ENCODE peak calls at places on chromosomes 7 and 10, in seven cellular contexts. A is SK-N-SH; E is body of pancreas; P is uterus; T is mammary epithelial cell; K is CD8-positive, alpha-beta T cell; X is PC-9. M is an unnamed sample. For H3K9me3, the result is how much of the 10 kb centered on the place peaks cover.

GRCh38 chr10:119049361-119049760 is 19.8 kb downstream of the NANOS1 start:
- DNase-seq in P (no peak), E (no peak), X (no peak), A (no peak), T (no peak), K (no peak), M (no peak)

GRCh38 chr10:86827639-86828038 is 71.2 kb downstream of the BMPR1A start:
- DNase-seq in E (no peak), A (no peak), T (no peak), P (no peak), X (peak), K (no peak), M (no peak)

GRCh38 chr10:123858039-123858740 is 33.4 kb downstream of the CPXM2 start:
- DNase-seq in E (no peak), P (no peak), K (no peak), T (peak), X (no peak), A (peak), M (peak)

GRCh38 chr7:50632561-50633413 is 67.6 kb upstream of the DDC start:
- DNase-seq in A (peak), E (peak), P (no peak), K (peak), X (peak), T (peak), M (peak)

GRCh38 chr10:13634207-13634606 is 47.4 kb downstream of the PRPF18 start:
- DNase-seq in A (no peak), T (no peak), K (no peak), E (no peak), X (no peak), P (no peak), M (no peak)

GRCh38 chr10:21317902-21318301 is 207.6 kb downstream of the SKIDA1 start:
- DNase-seq in X (no peak), K (no peak), E (no peak), A (no peak), P (no peak), T (peak), M (no peak)

GRCh38 chr10:8279598-8279997 is 225.1 kb downstream of the GATA3 start:
- DNase-seq in K (no peak), A (peak), T (peak), P (no peak), E (no peak), X (peak), M (no peak)

GRCh38 chr7:75968561-75969001 is 25.8 kb downstream of the TMEM120A start:
- DNase-seq in K (no peak), A (no peak), E (no peak), P (peak), X (no peak), T (no peak), M (no peak)

GRCh38 chr7:94697671-94697994 is 41.7 kb upstream of the SGCE start:
- DNase-seq in T (no peak), K (no peak), X (no peak), P (no peak), E (no peak), A (no peak), M (no peak)

GRCh38 chr7:52017802-52018679 is 701.4 kb upstream of the COBL start:
- DNase-seq in E (peak), K (no peak), P (no peak), X (peak), T (no peak), A (peak), M (peak)

GRCh38 chr10:14635049-14635710 is 139.5 kb downstream of the FAM107B start:
- DNase-seq in K (no peak), E (no peak), A (no peak), P (no peak), X (no peak), T (no peak), M (no peak)

GRCh38 chr10:122181901-122182799 is 88.9 kb upstream of the BTBD16 start:
- DNase-seq in A (no peak), T (peak), P (no peak), X (no peak), E (no peak), K (no peak), M (no peak)

GRCh38 chr10:76984559-76985443 is 652.8 kb downstream of the KCNMA1 start:
- DNase-seq in E (peak), P (peak), X (peak), K (peak), A (peak), T (peak), M (peak)

GRCh38 chr7:42237891-42238531 is 1.0 kb upstream of the GLI3 start:
- DNase-seq in X (no peak), A (no peak), K (no peak), E (peak), T (no peak), P (peak), M (no peak)

GRCh38 chr7:82441916-82442478 is 1.6 kb downstream of the CACNA2D1 start:
- DNase-seq in A (peak), K (no peak), T (peak), E (no peak), P (no peak), X (no peak), M (no peak)

GRCh38 chr7:109318146-109318545 is 748.5 kb downstream of the DNAJB9 start:
- DNase-seq in P (no peak), X (no peak), K (no peak), A (no peak), T (no peak), E (no peak), M (no peak)

GRCh38 chr10:28375399-28376354 is 72.8 kb upstream of the MPP7 start:
- DNase-seq in E (no peak), K (no peak), T (peak), P (no peak), A (no peak), X (no peak), M (no peak)

GRCh38 chr7:24652551-24652950 is 79.3 kb downstream of the PALS2 start:
- DNase-seq in K (no peak), E (no peak), X (no peak), A (no peak), T (peak), P (no peak), M (no peak)

GRCh38 chr10:71482620-71483019 is 85.9 kb downstream of the CDH23 start:
- DNase-seq in T (no peak), P (no peak), K (no peak), X (no peak), A (no peak), E (no peak), M (no peak)

GRCh38 chr7:103065666-103066065 is 8.9 kb downstream of the FBXL13 start:
- DNase-seq in K (peak), T (peak), A (peak), X (peak), P (no peak), E (peak), M (peak)

GRCh38 chr7:157683251-157684156 is 346.7 kb downstream of the DNAJB6 start:
- DNase-seq in P (no peak), T (no peak), K (no peak), X (no peak), E (no peak), A (peak), M (no peak)

GRCh38 chr7:156094350-156095146 is 282.3 kb upstream of the SHH start:
- DNase-seq in A (no peak), T (no peak), E (no peak), X (no peak), P (no peak), K (no peak), M (no peak)

GRCh38 chr7:134086998-134087735 is 40.0 kb upstream of the LRGUK start:
- DNase-seq in A (no peak), K (no peak), X (no peak), T (no peak), E (no peak), P (no peak), M (no peak)

GRCh38 chr7:1794888-1795542 is 124.9 kb downstream of the ELFN1 start:
- DNase-seq in T (no peak), X (no peak), K (no peak), P (no peak), E (no peak), A (no peak), M (no peak)

GRCh38 chr10:60821661-60822060 is 43.4 kb downstream of the CDK1 start:
- DNase-seq in X (no peak), K (no peak), E (no peak), P (no peak), A (no peak), T (no peak), M (no peak)

GRCh38 chr7:55250313-55250712 is 114.8 kb upstream of the LANCL2 start:
- DNase-seq in T (no peak), A (peak), X (no peak), E (peak), P (no peak), K (no peak), M (peak)
- TF ChIP-seq CTCF in T (peak), A (peak), X (peak), E (peak), P (peak), K (no peak), M (peak)

DNA sequence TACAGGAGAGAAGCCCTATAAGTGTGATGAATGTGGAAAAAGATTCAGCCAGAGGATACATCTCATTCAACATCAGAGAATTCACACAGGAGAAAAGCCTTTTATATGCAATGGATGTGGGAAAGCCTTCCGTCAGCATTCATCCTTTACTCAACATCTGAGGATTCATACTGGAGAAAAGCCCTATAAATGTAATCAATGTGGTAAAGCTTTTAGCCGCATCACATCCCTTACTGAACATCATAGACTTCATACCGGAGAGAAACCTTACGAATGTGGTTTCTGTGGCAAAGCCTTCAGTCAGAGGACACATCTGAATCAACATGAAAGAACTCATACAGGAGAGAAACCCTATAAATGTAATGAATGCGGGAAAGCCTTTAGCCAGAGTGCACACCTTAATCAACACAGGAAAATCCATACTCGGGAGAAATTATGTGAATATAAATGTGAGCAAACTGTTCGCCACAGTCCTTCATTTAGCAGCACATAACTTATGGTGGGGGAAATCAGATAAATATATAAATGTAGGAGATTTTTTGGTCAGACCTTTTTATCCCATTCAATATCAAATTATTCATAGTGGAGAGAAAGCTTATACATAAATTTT is 12.1 kb upstream of the MRPS17 start:
- DNase-seq in K (no peak), E (no peak), A (no peak), X (no peak), T (no peak), P (no peak), M (no peak)
- H3K9me3 ChIP-seq in K (under half), E (under half), A (under half), X (half or more), T (under half), P (under half), M (under half)

GRCh38 chr10:57791546-57791945 is 476.1 kb downstream of the IPMK start:
- DNase-seq in P (no peak), A (no peak), E (no peak), X (no peak), T (peak), K (no peak), M (no peak)
- TF ChIP-seq CTCF in P (no peak), A (no peak), E (no peak), X (no peak), T (no peak), K (no peak), M (no peak)

GRCh38 chr7:259191-259505 is 30.8 kb upstream of the FOXL3 start:
- DNase-seq in A (no peak), E (no peak), T (no peak), X (no peak), K (no peak), P (no peak), M (no peak)

GRCh38 chr7:258476-259190 is 31.3 kb upstream of the FOXL3 start:
- DNase-seq in T (no peak), A (no peak), X (no peak), P (no peak), E (no peak), K (no peak), M (no peak)

GRCh38 chr7:260441-261281 is 29.3 kb upstream of the FOXL3 start:
- DNase-seq in X (no peak), A (no peak), T (no peak), E (no peak), K (no peak), P (no peak), M (no peak)

GRCh38 chr7:261341-262250 is 28.4 kb upstream of the FOXL3 start:
- DNase-seq in E (no peak), X (no peak), K (no peak), P (no peak), A (no peak), T (no peak), M (no peak)

GRCh38 chr7:259751-260405 is 30.1 kb upstream of the FOXL3 start:
- DNase-seq in P (no peak), E (no peak), K (no peak), A (no peak), X (no peak), T (no peak), M (no peak)
- H3K9me3 ChIP-seq in P (under half), E (under half), K (under half), A (under half), X (under half), T (under half), M (under half)

GRCh38 chr7:117403737-117404136 is 23.6 kb downstream of the ASZ1 start:
- DNase-seq in E (no peak), X (no peak), T (no peak), P (no peak), K (no peak), A (no peak), M (no peak)

GRCh38 chr7:117402109-117402508 is 25.2 kb downstream of the ASZ1 start:
- DNase-seq in K (no peak), X (no peak), P (no peak), A (no peak), E (no peak), T (peak), M (no peak)

GRCh38 chr7:117395743-117396142 is 31.6 kb downstream of the ASZ1 start:
- DNase-seq in E (no peak), T (no peak), K (no peak), A (no peak), P (no peak), X (no peak), M (no peak)

GRCh38 chr7:117401293-117402002 is 25.8 kb downstream of the ASZ1 start:
- DNase-seq in X (no peak), T (peak), A (no peak), K (no peak), E (no peak), P (no peak), M (no peak)

GRCh38 chr7:117399820-117400422 is 27.4 kb downstream of the ASZ1 start:
- DNase-seq in K (no peak), X (no peak), T (no peak), E (no peak), P (no peak), A (no peak), M (no peak)
- TF ChIP-seq CTCF in K (no peak), X (peak), T (peak), E (peak), P (no peak), A (peak), M (peak)

DNA sequence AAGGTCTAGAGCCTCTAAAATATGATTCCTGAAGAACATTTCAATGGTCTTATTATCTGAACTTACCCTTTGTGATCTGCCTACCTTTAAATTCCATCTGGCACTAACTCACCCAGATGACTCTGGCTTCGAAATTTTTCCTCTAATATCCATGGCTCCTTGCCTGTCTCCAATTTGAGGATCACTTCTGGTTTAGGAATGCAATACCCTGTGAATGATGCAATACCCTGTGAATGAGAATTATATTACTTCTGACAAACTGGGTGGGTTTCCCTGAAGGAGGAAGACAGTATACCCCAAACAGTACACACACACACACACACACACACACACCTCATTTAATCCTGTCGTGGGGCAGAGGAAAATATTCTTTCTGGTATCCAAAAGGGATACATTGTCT is 115.3 kb downstream of the ZNF33B start:
- DNase-seq in T (no peak), K (no peak), X (no peak), P (no peak), A (no peak), E (no peak), M (no peak)
- H3K9me3 ChIP-seq in T (under half), K (half or more), X (half or more), P (half or more), A (under half), E (half or more), M (under half)

GRCh38 chr7:79979437-79979836 is 155.2 kb upstream of the GNAI1 start:
- DNase-seq in P (no peak), E (no peak), K (no peak), T (no peak), A (no peak), X (no peak), M (no peak)
- TF ChIP-seq CTCF in P (no peak), E (no peak), K (no peak), T (no peak), A (no peak), X (no peak), M (no peak)

DNA sequence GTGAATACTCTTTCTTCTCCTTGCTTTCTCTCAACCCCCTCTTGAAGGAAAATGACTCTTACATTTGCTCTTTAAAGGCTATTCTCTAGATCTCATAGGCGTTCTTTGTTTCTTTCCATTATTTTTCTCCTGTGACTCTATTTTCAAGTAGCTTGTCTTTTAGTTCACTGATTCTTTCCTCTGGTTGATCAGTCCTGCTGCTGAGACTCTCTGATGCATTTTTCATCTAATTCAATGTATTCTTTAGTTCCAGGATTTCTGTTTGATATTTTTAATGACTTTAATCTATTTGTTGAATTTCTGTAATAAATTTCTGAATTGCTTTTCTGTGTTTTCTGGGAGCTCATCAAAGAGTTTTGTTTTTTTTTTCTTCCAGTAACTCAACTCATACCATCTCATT is 397.7 kb downstream of the CNTNAP2 start:
- DNase-seq in K (no peak), X (no peak), P (no peak), T (no peak), A (no peak), E (no peak), M (no peak)
- H3K9me3 ChIP-seq in K (under half), X (under half), P (under half), T (under half), A (under half), E (under half), M (under half)

DNA sequence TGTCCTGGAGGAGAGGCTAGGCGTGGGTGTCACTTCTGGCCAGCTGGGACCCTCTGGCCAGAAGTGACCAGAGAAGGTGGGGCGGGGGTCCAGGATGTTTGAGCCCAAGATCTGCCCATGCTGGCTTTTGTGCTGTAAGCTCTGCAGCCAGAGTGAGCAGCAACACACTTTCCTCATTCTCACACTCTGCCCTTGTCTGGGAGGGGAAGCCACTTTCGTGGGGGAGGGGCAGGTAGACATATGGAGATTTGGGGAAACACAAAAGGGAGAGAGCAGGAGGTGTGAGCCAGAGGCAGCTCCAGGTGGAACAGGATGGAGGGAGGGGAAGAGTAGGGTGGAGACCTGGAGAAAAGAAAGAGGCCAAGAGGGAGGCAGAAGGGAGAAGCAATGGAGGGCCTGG is 31.5 kb upstream of the ADCYAP1R1 start:
- DNase-seq in E (no peak), K (no peak), A (no peak), P (no peak), T (no peak), X (no peak), M (no peak)
- TF ChIP-seq CTCF in E (no peak), K (no peak), A (no peak), P (no peak), T (no peak), X (no peak), M (no peak)

M was measured in BE2C.